ENCODE peak calls at places on chromosome 11, in eight cellular contexts. C is CD4-positive, CD25-positive, alpha-beta regulatory T cell; W is H1; X is keratinocyte; U is effector memory CD4-positive, alpha-beta T cell; Q is neuronal stem cell; D is uterus; L is body of pancreas. S is an unnamed sample.

GRCh38 chr11:118304809-118305248 is 299 bp downstream of the CD3E start:
- DNase-seq in C (peak; percentile 79), L (no peak), Q (no peak), X (no peak), W (no peak), U (no peak), D (no peak), S (no peak)

GRCh38 chr11:94880216-94880615 is 93.1 kb downstream of the CWC15 start:
- DNase-seq in W (no peak), D (no peak), C (no peak), Q (no peak), L (no peak), U (no peak), X (peak; percentile 58), S (no peak)

GRCh38 chr11:48141475-48142100 is 75.0 kb upstream of the OR4B1 start:
- DNase-seq in D (no peak), U (no peak), L (no peak), W (no peak), C (peak; percentile 25), Q (no peak), X (no peak), S (no peak)

GRCh38 chr11:95767498-95767897 is 22.1 kb downstream of the FAM76B start:
- DNase-seq in D (no peak), X (no peak), L (no peak), W (no peak), U (no peak), Q (no peak), C (no peak), S (no peak)

GRCh38 chr11:105226062-105226461 is 86.5 kb upstream of the CARD18 start:
- DNase-seq in Q (no peak), U (no peak), L (no peak), W (no peak), D (no peak), C (no peak), X (no peak), S (no peak)

GRCh38 chr11:113549611-113550061 is 74.4 kb upstream of the DRD2 start:
- DNase-seq in Q (no peak), C (no peak), X (peak; percentile 81), D (no peak), L (no peak), W (no peak), U (no peak), S (no peak)

GRCh38 chr11:89184021-89184420 is 6.3 kb downstream of the TYR start:
- DNase-seq in C (no peak), Q (no peak), U (no peak), X (no peak), D (no peak), W (no peak), L (no peak), S (no peak)

GRCh38 chr11:66719111-66719872 is 9.7 kb downstream of the SPTBN2 start:
- DNase-seq in C (no peak), Q (no peak), D (no peak), U (no peak), W (no peak), X (no peak), L (no peak), S (no peak)

GRCh38 chr11:22456993-22457748 is 119.0 kb downstream of the SLC17A6 start:
- DNase-seq in Q (no peak), D (no peak), C (no peak), U (no peak), W (no peak), X (peak; percentile 32), L (peak; percentile 6), S (no peak)

GRCh38 chr11:122772945-122773344 is 65.4 kb upstream of the CRTAM start:
- DNase-seq in C (no peak), D (no peak), Q (no peak), L (no peak), W (no peak), X (no peak), U (no peak), S (no peak)

GRCh38 chr11:93017821-93018690 is 48.6 kb downstream of the MTNR1B start:
- DNase-seq in C (no peak), U (no peak), D (peak; percentile 27), X (peak; percentile 66), Q (no peak), L (no peak), W (no peak), S (no peak)

GRCh38 chr11:45646275-45646970 is 19.0 kb downstream of the CHST1 start:
- DNase-seq in D (no peak), L (no peak), C (peak; percentile 10), W (no peak), U (no peak), X (no peak), Q (no peak), S (no peak)

GRCh38 chr11:6637871-6638270 is 17.7 kb downstream of the DCHS1 start:
- DNase-seq in W (no peak), Q (no peak), X (no peak), C (no peak), U (no peak), D (peak; percentile 67), L (peak; percentile 56), S (no peak)

GRCh38 chr11:99422581-99423434 is 402.1 kb downstream of the CNTN5 start:
- DNase-seq in D (no peak), Q (no peak), W (no peak), C (no peak), U (no peak), L (no peak), X (no peak), S (no peak)

GRCh38 chr11:69559181-69559580 is 77.7 kb downstream of the LINC01488 start:
- DNase-seq in W (no peak), L (no peak), C (no peak), D (no peak), U (no peak), Q (no peak), X (no peak), S (no peak)

GRCh38 chr11:68447015-68447801 is 13.3 kb upstream of the PPP6R3 start:
- DNase-seq in D (peak; percentile 78), U (peak; percentile 40), L (peak; percentile 70), X (no peak), C (peak; percentile 74), W (peak; percentile 49), Q (peak; percentile 64), S (peak; percentile 58)

GRCh38 chr11:13135385-13136271 is 126.5 kb downstream of the RASSF10 start:
- DNase-seq in W (no peak), C (no peak), U (no peak), Q (peak; percentile 55), D (no peak), X (no peak), L (no peak), S (no peak)

GRCh38 chr11:8081591-8082021 is 595 bp downstream of the TUB start:
- DNase-seq in Q (no peak), L (no peak), D (peak; percentile 50), U (no peak), X (no peak), C (no peak), W (no peak), S (no peak)

GRCh38 chr11:21511835-21512440 is 680.9 kb upstream of the ANO5 start:
- DNase-seq in W (peak; percentile 71), Q (peak; percentile 66), L (peak; percentile 70), X (peak; percentile 49), U (no peak), C (no peak), D (no peak), S (no peak)

GRCh38 chr11:43632171-43632570 is 48.4 kb upstream of the HSD17B12 start:
- DNase-seq in D (no peak), L (no peak), X (no peak), U (no peak), C (no peak), W (no peak), Q (no peak), S (no peak)

GRCh38 chr11:121057922-121058321 is 34.0 kb downstream of the TBCEL start:
- DNase-seq in Q (no peak), X (no peak), C (no peak), W (no peak), D (no peak), U (no peak), L (no peak), S (no peak)

GRCh38 chr11:95682552-95682951 is 107.0 kb downstream of the FAM76B start:
- DNase-seq in U (no peak), W (no peak), X (no peak), D (no peak), Q (no peak), C (no peak), L (no peak), S (no peak)

GRCh38 chr11:5291207-5291838 is 10.4 kb downstream of the OR51B4 start:
- DNase-seq in D (no peak), Q (no peak), L (no peak), X (no peak), C (no peak), U (no peak), W (no peak), S (no peak)

GRCh38 chr11:65489061-65489705 is 9.7 kb upstream of the MALAT1 start:
- DNase-seq in L (peak; percentile 60), X (no peak), U (no peak), D (peak; percentile 80), C (no peak), Q (peak; percentile 88), W (no peak), S (no peak)

GRCh38 chr11:46348986-46349401 is 1.7 kb downstream of the DGKZ start:
- DNase-seq in L (no peak), Q (no peak), X (no peak), U (no peak), D (no peak), W (no peak), C (peak; percentile 53), S (no peak)

GRCh38 chr11:123308077-123308476 is 113.0 kb upstream of the CLMP start:
- DNase-seq in Q (no peak), C (no peak), D (no peak), W (no peak), X (no peak), U (no peak), L (no peak), S (no peak)

GRCh38 chr11:65013692-65014145 is 241 bp upstream of the ARL2 start:
- DNase-seq in D (peak; percentile 93), W (peak; percentile 78), X (peak; percentile 40), C (peak; percentile 91), U (peak; percentile 69), Q (peak; percentile 93), L (peak; percentile 91), S (peak; percentile 79)

GRCh38 chr11:37394236-37394870 is 796.3 kb upstream of the RAG2 start:
- DNase-seq in Q (peak; percentile 12), L (no peak), W (no peak), X (no peak), U (no peak), C (no peak), D (no peak), S (no peak)
- H3K9me3 ChIP-seq in Q (no peaks in the 10 kb centered on the region), L (no peaks in the 10 kb centered on the region), W (peaks cover 16% of the 10 kb centered on the region), X (no peaks in the 10 kb centered on the region), U (peaks cover 5% of the 10 kb centered on the region), C (peaks cover 11% of the 10 kb centered on the region), D (peaks cover 5% of the 10 kb centered on the region), S (no peaks in the 10 kb centered on the region)

GRCh38 chr11:114624455-114625207 is 29.0 kb upstream of the NXPE4 start:
- DNase-seq in D (no peak), Q (no peak), C (no peak), X (no peak), L (no peak), U (no peak), W (no peak), S (no peak)
- H3K9me3 ChIP-seq in D (no peaks in the 10 kb centered on the region), Q (peaks cover 26% of the 10 kb centered on the region), C (no peaks in the 10 kb centered on the region), X (peaks cover 1% of the 10 kb centered on the region), L (no peaks in the 10 kb centered on the region), U (no peaks in the 10 kb centered on the region), W (peaks cover 56% of the 10 kb centered on the region), S (peaks cover 4% of the 10 kb centered on the region)

GRCh38 chr11:1102221-1102971 is 27.7 kb downstream of the MUC2 start:
- DNase-seq in C (no peak), L (no peak), D (no peak), Q (no peak), U (no peak), X (no peak), W (no peak), S (no peak)
- H3K9me3 ChIP-seq in C (no peaks in the 10 kb centered on the region), L (no peaks in the 10 kb centered on the region), D (no peaks in the 10 kb centered on the region), Q (no peaks in the 10 kb centered on the region), U (no peaks in the 10 kb centered on the region), X (peaks cover 13% of the 10 kb centered on the region), W (peaks cover 31% of the 10 kb centered on the region), S (no peaks in the 10 kb centered on the region)

GRCh38 chr11:58781345-58781744 is 49.6 kb upstream of the GLYAT start:
- DNase-seq in W (no peak), D (no peak), X (no peak), C (no peak), U (no peak), L (no peak), Q (no peak), S (no peak)
- H3K9me3 ChIP-seq in W (peaks cover 19% of the 10 kb centered on the region), D (no peaks in the 10 kb centered on the region), X (no peaks in the 10 kb centered on the region), C (no peaks in the 10 kb centered on the region), U (no peaks in the 10 kb centered on the region), L (no peaks in the 10 kb centered on the region), Q (no peaks in the 10 kb centered on the region), S (no peaks in the 10 kb centered on the region)

S was measured in T-helper 17 cell.